ENCODE peak calls at places on chromosomes 3 and 15, in five cellular contexts. D, Z, O, E and I are unnamed samples.

GRCh38 chr3:184377374-184377773 is 633 bp downstream of the THPO start:
- DNase-seq in D (no peak), Z (no peak), O (no peak), E (no peak), I (no peak)

GRCh38 chr3:122973893-122974615 is 53.5 kb downstream of the SEMA5B start:
- DNase-seq in D (no peak), Z (peak), O (no peak), E (no peak), I (no peak)

GRCh38 chr3:127456471-127457093 is 134.0 kb downstream of the TPRA1 start:
- DNase-seq in D (peak), Z (no peak), O (no peak), E (no peak), I (no peak)

GRCh38 chr15:29825205-29825604 is 2.9 kb upstream of the TJP1 start:
- DNase-seq in D (no peak), Z (no peak), O (no peak), E (no peak), I (no peak)

GRCh38 chr3:42688016-42688415 is 2.7 kb downstream of the KLHL40 start:
- DNase-seq in D (no peak), Z (no peak), O (no peak), E (no peak), I (no peak)

GRCh38 chr3:138332472-138333073 is 2.9 kb upstream of the NME9 start:
- DNase-seq in D (no peak), Z (no peak), O (no peak), E (peak), I (peak)

GRCh38 chr3:114852974-114853373 is 294.1 kb downstream of the ZBTB20 start:
- DNase-seq in D (no peak), Z (no peak), O (no peak), E (no peak), I (no peak)

GRCh38 chr15:40333922-40334492 is 6.7 kb downstream of the CCDC9B start:
- DNase-seq in D (peak), Z (peak), O (peak), E (peak), I (no peak)

GRCh38 chr3:34075975-34076374 is 277.5 kb downstream of the PDCD6IP start:
- DNase-seq in D (no peak), Z (no peak), O (no peak), E (no peak), I (no peak)

GRCh38 chr3:167772992-167773391 is 37.5 kb downstream of the SERPINI1 start:
- DNase-seq in D (no peak), Z (no peak), O (no peak), E (no peak), I (no peak)

GRCh38 chr15:52683585-52683984 is 4.4 kb upstream of the ATOSA start:
- DNase-seq in D (no peak), Z (no peak), O (no peak), E (no peak), I (peak)

GRCh38 chr3:189186093-189186492 is 14.3 kb downstream of the TPRG1 start:
- DNase-seq in D (no peak), Z (peak), O (peak), E (no peak), I (no peak)

GRCh38 chr3:123076496-123077418 is 9.9 kb downstream of the PDIA5 start:
- DNase-seq in D (peak), Z (peak), O (peak), E (no peak), I (peak)

GRCh38 chr15:32739522-32739921 is 21.7 kb downstream of the GREM1 start:
- DNase-seq in D (no peak), Z (no peak), O (no peak), E (no peak), I (no peak)
- TF ChIP-seq POLR2A in D (no peak), Z (no peak), O (no peak), E (no peak), I (no peak)

GRCh38 chr3:49813497-49814174 is at the start of gene UBA7:
- DNase-seq in D (no peak), Z (peak), O (peak), E (no peak), I (peak)
- TF ChIP-seq POLR2A in D (no peak), Z (no peak), O (no peak), E (no peak), I (peak)

GRCh38 chr15:90845201-90845949 is 23.0 kb upstream of the FURIN start:
- DNase-seq in D (no peak), Z (no peak), O (no peak), E (no peak), I (peak)
- TF ChIP-seq POLR2A in D (no peak), Z (no peak), O (no peak), E (no peak), I (no peak)

GRCh38 chr3:52398670-52399081 is 46.2 kb downstream of the SEMA3G start:
- DNase-seq in D (peak), Z (no peak), O (no peak), E (no peak), I (no peak)

GRCh38 chr3:52401021-52401420 is 43.9 kb downstream of the SEMA3G start:
- DNase-seq in D (no peak), Z (no peak), O (no peak), E (no peak), I (no peak)

GRCh38 chr3:52400275-52400793 is 44.6 kb downstream of the SEMA3G start:
- DNase-seq in D (no peak), Z (peak), O (no peak), E (no peak), I (peak)

GRCh38 chr3:52399131-52399530 is 45.8 kb downstream of the SEMA3G start:
- DNase-seq in D (no peak), Z (no peak), O (no peak), E (no peak), I (no peak)

GRCh38 chr3:52399593-52399992 is 45.3 kb downstream of the SEMA3G start:
- DNase-seq in D (no peak), Z (no peak), O (no peak), E (no peak), I (peak)
- TF ChIP-seq POLR2A in D (no peak), Z (no peak), O (no peak), E (no peak), I (no peak)

DNA sequence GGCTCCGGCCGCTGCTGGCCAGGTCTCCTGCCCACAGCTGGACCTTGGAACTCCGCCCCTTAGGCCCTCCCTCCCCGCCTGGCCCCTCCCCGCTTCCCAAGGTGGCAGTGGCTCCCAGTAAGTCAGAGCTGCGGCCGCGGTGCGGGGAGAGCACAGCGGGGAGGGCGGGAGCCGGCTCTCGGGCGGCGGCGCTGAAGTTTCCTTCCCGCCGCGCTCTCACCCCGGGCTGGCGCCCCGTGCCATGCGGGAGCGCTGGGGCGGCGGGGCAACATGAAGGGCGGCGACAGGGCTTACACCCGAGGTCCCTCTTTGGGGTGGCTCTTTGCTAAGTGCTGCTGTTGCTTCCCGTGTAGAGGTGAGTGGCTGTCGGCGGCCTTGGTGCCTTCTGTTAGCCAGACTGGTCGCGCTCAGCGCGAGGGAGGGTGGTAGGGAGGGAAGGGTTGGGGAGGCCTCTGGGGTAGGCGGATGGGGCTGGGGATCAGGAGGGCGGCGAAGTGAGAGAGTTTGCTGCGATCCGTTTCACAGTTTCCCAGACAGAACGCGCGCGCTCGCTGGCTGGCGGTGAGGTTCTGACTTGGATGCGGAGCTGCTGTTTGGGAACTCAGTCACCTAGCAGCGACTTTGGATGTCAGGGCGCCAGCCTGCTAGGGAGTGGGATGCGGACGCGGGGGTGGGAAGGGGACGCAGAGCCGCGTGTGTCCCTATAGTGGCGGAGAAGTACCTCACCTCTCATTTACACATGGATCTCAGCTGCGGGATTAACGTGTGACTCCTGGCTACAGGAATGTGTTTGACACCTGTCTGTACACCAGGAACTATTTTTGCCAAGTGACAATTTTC is 145.5 kb upstream of the UMPS start:
- DNase-seq in D (peak), Z (peak), O (peak), E (no peak), I (no peak)
- TF ChIP-seq POLR2A in D (no peak), Z (peak), O (no peak), E (no peak), I (no peak)

GRCh38 chr3:11271986-11272904 is at the start of gene ATG7:
- DNase-seq in D (peak), Z (peak), O (peak), E (peak), I (peak)
- TF ChIP-seq POLR2A in D (peak), Z (no peak), O (no peak), E (peak), I (peak)

DNA sequence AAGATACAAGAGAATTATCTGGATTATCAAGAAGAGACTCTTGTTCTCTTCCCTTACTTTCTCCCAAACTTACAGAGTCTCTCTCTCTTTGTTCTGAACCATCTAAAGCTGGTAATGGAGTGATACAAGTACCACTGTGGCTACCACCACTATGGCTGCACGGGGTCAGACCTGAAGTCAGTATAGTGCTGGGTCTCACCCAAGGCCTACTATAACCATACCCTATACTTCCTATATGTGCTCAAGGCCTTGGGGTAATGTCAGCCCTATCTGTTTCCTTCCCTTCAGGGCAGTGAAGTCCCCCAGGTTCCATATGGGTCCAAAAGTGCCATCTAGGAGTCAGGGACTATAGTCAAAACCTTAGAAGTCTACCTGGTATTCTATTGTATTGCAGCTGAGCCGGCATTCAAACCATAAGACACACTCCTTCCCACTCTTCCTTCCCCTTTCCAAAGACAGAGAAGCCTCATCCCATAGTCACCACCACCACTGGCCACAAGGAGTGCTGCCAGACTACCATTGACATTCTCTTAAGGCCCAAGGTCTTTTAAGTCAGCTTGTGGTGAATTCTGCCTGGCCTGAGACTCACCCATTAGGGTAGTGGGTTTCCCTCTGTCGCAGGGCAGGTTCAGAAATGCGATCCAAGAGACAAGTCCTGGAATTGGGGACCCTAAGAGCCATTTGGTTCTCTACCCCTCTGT is 615.0 kb upstream of the NECTIN3 start:
- DNase-seq in D (no peak), Z (no peak), O (no peak), E (no peak), I (no peak)
- TF ChIP-seq POLR2A in D (no peak), Z (no peak), O (no peak), E (no peak), I (no peak)

GRCh38 chr3:149475451-149476060 is 1.1 kb downstream of the TM4SF4 start:
- DNase-seq in D (no peak), Z (no peak), O (no peak), E (no peak), I (no peak)

GRCh38 chr3:149473991-149474819 is at the start of gene TM4SF4:
- DNase-seq in D (no peak), Z (no peak), O (no peak), E (no peak), I (no peak)

GRCh38 chr3:149479621-149480325 is 5.3 kb downstream of the TM4SF4 start:
- DNase-seq in D (no peak), Z (peak), O (peak), E (no peak), I (no peak)

GRCh38 chr3:149473314-149473990 is 1.0 kb upstream of the TM4SF4 start:
- DNase-seq in D (no peak), Z (no peak), O (no peak), E (no peak), I (no peak)

DNA sequence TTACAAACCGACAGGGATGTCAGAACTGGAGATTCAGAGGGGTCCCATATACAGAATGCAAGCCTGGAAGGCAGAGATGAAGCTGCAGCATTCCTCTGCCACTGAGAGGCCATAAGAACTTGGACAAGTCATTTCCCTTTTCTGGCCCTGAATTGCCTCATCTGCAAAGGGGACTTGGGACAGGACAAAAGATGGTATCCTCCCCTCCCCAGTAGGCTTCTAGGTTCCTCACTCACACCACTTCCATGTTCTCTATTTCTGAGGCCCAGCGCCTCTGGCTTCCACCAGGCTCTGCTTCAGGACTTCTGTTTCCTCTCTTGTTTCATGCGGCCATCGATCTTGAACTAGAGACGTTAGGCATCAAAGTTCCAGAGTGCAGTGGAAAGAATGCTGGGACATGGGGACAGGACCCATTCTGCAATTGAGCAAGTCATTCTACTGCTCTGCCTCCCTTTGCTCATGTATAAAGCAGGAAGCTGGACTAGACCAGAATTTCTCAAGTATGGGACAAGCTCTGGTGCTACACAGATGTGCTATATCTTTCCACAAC is 1.7 kb downstream of the TM4SF4 start:
- DNase-seq in D (no peak), Z (no peak), O (no peak), E (no peak), I (no peak)
- TF ChIP-seq POLR2A in D (no peak), Z (no peak), O (no peak), E (no peak), I (no peak)

GRCh38 chr3:111971533-111971932 is 7.3 kb upstream of the ABHD10 start:
- DNase-seq in D (no peak), Z (peak), O (peak), E (no peak), I (no peak)

GRCh38 chr3:111968319-111969059 is 10.3 kb upstream of the ABHD10 start:
- DNase-seq in D (no peak), Z (no peak), O (no peak), E (no peak), I (no peak)

GRCh38 chr3:111967071-111967470 is 11.8 kb upstream of the ABHD10 start:
- DNase-seq in D (no peak), Z (no peak), O (no peak), E (no peak), I (no peak)

GRCh38 chr3:111965484-111965883 is 13.3 kb upstream of the ABHD10 start:
- DNase-seq in D (no peak), Z (no peak), O (no peak), E (no peak), I (no peak)

DNA sequence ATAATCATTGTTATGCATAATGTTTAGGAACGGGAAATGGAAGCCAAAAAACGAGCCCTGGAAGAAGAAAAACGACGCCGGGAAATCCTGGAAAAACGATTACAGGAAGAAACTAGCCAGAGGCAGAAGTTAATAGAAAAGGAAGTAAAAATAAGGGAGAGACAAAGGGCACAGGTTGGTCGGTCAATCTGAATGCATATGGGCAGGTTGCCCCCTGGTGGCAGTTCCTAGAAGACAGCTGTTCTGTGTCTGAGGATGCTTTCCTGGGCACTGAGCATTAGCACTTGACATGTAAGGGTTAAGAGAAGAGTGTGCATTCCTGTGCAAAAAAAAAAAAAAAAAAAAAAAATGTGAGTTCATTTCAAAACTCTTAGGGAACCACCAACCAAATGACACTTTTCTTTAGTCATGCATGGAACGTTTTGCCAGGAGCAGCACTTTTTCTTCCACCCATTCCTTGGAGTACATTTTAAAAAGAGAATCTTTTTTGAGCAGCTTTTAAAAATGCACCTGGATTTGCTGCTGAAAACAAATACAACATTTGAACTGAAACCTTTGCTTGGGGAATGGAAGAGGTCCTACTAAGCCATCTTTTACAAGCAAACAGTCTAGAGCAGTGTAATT is 11.1 kb upstream of the ABHD10 start:
- DNase-seq in D (peak), Z (peak), O (peak), E (peak), I (peak)
- TF ChIP-seq POLR2A in D (no peak), Z (no peak), O (no peak), E (no peak), I (no peak)

DNA sequence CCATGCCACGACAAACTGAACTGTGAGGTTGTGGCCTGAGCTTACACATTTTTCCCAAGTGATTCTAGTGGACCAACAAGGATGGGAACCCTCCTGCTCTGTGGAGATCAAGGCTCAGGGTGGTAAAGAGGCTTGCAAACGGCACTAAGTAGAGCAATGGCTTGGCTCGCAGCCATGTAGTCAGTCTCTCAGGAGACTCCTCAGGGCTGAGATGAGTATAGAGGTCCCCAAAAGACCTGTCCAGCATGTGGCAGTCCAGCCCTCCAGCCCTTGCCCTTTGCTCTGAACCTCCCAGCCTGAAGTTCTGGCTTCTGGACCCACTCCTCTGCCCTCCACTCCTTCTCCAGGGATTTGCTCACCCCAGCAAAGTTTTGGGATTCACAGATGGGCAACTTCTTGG is 8.3 kb upstream of the CAMP start:
- DNase-seq in D (peak), Z (no peak), O (peak), E (no peak), I (no peak)
- TF ChIP-seq POLR2A in D (no peak), Z (no peak), O (no peak), E (no peak), I (no peak)